ENCODE peak calls at places on chromosomes 6 and 20, in four cellular contexts. F, B, T and L are unnamed samples.

GRCh38 chr6:133837801-133838349 is 51.0 kb upstream of the TCF21 start:
- DNase-seq in T (peak; percentile 70), F (peak; percentile 56), B (no peak), L (peak; percentile 90)

GRCh38 chr20:53599378-53599777 is 5.7 kb upstream of the ZNF217 start:
- DNase-seq in F (no peak), B (no peak), T (no peak), L (no peak)

GRCh38 chr6:154169193-154169847 is 130.3 kb downstream of the OPRM1 start:
- DNase-seq in B (no peak), F (no peak), T (no peak), L (no peak)

GRCh38 chr6:136052046-136052445 is 198.1 kb downstream of the MTFR2 start:
- DNase-seq in F (no peak), B (no peak), T (no peak), L (no peak)

GRCh38 chr6:163341671-163342070 is 72.8 kb upstream of the QKI start:
- DNase-seq in B (no peak), T (no peak), F (no peak), L (no peak)

GRCh38 chr6:53532942-53533341 is 12.0 kb downstream of the GCLC start:
- DNase-seq in T (no peak), B (no peak), F (no peak), L (no peak)

GRCh38 chr6:119138906-119139541 is 60.6 kb upstream of the FAM184A start:
- DNase-seq in F (no peak), T (peak; percentile 66), B (no peak), L (no peak)

GRCh38 chr20:49384437-49385434 is 97.7 kb downstream of the KCNB1 start:
- DNase-seq in F (peak; percentile 79), T (peak; percentile 67), B (no peak), L (peak; percentile 97)

GRCh38 chr20:4949833-4950178 is 51.5 kb downstream of the SLC23A2 start:
- DNase-seq in B (no peak), F (peak; percentile 30), T (peak; percentile 8), L (no peak)

GRCh38 chr20:2759603-2760360 is 40.6 kb downstream of the CPXM1 start:
- DNase-seq in T (no peak), F (no peak), B (no peak), L (no peak)

GRCh38 chr6:137928286-137928685 is 61.2 kb downstream of the TNFAIP3 start:
- DNase-seq in F (no peak), T (no peak), B (no peak), L (no peak)

GRCh38 chr6:137925299-137925698 is 58.2 kb downstream of the TNFAIP3 start:
- DNase-seq in T (no peak), F (no peak), B (no peak), L (no peak)

GRCh38 chr6:137926985-137927384 is 59.9 kb downstream of the TNFAIP3 start:
- DNase-seq in F (no peak), B (no peak), T (no peak), L (no peak)

GRCh38 chr6:137927777-137928218 is 60.7 kb downstream of the TNFAIP3 start:
- DNase-seq in F (no peak), B (peak; percentile 99), T (no peak), L (no peak)

DNA sequence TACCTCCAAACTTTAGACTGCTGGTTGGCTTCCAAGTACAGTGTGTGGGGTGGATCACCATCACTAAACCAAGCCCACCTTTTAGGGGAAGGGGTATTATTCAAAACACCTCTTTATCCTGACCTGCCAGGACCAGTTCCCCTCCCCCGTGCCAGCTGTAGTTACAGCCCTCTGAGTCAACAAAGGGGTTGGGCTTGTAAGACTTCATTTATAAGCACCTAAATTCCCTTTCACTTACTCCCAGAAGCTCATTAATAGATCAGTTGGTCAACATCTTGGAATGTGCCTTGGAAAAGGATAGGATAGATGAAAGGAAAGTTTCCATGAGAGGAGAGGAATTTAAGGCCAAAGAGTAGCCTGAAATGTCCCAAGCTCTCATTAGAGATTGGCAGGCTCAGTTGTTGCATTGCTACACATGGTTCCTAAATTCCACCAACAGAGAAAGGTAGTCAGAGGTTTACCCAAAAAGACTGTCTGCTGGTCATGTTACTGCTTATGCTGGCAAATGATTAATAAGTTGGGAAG is 59.2 kb downstream of the TNFAIP3 start:
- DNase-seq in B (no peak), T (peak; percentile 57), F (no peak), L (peak; percentile 56)
- TF ChIP-seq ESRRA in B (no peak), T (no peak), F (no peak), L (no peak)

GRCh38 chr20:38724603-38725457 is 544 bp downstream of the SLC32A1 start:
- DNase-seq in T (no peak), F (no peak), B (no peak), L (peak; percentile 77)

GRCh38 chr20:38726849-38727601 is 2.7 kb downstream of the SLC32A1 start:
- DNase-seq in F (peak; percentile 61), B (no peak), T (peak; percentile 81), L (peak; percentile 98)

GRCh38 chr20:38725458-38725958 is 1.2 kb downstream of the SLC32A1 start:
- DNase-seq in T (no peak), F (no peak), B (no peak), L (no peak)

GRCh38 chr20:38727602-38728236 is 3.4 kb downstream of the SLC32A1 start:
- DNase-seq in B (no peak), T (no peak), F (no peak), L (no peak)

GRCh38 chr20:38725959-38726848 is 1.9 kb downstream of the SLC32A1 start:
- DNase-seq in B (no peak), F (peak; percentile 75), T (peak; percentile 79), L (peak; percentile 94)
- TF ChIP-seq CBFB in B (no peak), F (no peak), T (no peak), L (no peak)

GRCh38 chr6:37142047-37142614 is 27.8 kb upstream of the PIM1 start:
- DNase-seq in F (no peak), B (no peak), T (no peak), L (no peak)

GRCh38 chr6:37139223-37139962 is 30.6 kb upstream of the PIM1 start:
- DNase-seq in T (no peak), B (no peak), F (no peak), L (no peak)

GRCh38 chr6:37143585-37143984 is 26.4 kb upstream of the PIM1 start:
- DNase-seq in B (no peak), F (no peak), T (no peak), L (no peak)

GRCh38 chr6:37140145-37140544 is 29.8 kb upstream of the PIM1 start:
- DNase-seq in T (no peak), B (no peak), F (no peak), L (no peak)

GRCh38 chr6:37141291-37142046 is 28.5 kb upstream of the PIM1 start:
- DNase-seq in T (no peak), F (no peak), B (no peak), L (peak; percentile 58)
- TF ChIP-seq ESRRA in T (no peak), F (no peak), B (no peak), L (no peak)

DNA sequence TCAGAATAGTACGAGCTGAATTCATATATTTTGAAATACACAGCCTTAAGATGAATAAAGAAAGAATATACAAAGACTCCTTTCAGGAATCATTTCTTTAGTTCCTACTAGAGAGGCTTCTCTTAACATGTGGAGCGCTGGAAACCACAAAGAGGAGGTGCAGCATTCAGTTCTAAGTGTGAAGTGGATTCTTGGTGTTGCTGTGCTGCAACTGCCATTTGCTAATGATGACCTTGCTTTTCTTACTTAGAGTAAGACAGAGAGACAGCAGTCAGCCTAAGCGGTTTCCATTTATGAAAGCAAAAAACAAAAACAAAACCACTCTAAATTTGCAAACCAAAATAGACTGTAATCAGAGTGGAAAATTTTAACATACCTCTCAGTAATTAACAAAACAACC is 629.0 kb downstream of the EPHA7 start:
- DNase-seq in F (no peak), B (no peak), T (no peak), L (no peak)
- TF ChIP-seq CBFB in F (no peak), B (no peak), T (no peak), L (no peak)

DNA sequence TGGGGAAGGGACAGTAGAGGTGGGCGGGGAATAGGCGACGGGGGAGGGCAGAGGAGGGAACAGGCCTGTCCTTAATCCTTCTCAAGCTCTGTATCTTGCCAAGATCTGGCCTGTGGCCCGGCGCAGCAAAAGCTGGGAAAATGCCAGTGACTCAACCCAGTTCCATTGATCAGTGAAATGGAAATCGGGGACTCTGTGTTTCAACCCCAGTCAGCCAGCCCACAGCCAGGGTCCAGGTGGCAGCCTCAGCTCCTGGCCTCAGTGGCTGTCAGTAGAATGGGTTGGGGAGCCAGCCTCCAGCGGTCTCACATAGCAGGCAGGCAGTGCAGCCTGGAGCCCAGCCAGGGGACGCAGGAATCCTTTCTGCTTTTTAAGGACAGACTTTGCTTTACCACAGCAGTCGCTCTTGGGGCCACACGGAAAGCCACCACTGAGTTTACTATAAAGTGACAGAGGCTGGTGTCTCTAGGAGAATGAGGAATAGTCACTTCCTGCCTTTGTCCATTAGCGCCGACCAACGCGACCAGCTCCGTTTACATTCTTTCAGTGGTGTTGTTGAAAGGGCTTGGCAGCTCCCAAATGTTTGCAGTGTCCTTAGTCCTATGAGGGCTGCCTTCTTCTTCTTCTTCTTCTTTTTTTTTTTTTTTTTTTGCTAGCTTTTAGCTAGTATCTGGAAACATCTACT is 128.1 kb downstream of the RIN2 start:
- DNase-seq in T (no peak), B (no peak), F (peak; percentile 73), L (peak; percentile 11)
- TF ChIP-seq ESRRA in T (no peak), B (no peak), F (no peak), L (no peak)

GRCh38 chr6:100465701-100466409 is 1.1 kb upstream of the SIM1 start:
- DNase-seq in T (no peak), B (no peak), F (no peak), L (no peak)
- TF ChIP-seq CBFB in T (no peak), B (no peak), F (no peak), L (no peak)

DNA sequence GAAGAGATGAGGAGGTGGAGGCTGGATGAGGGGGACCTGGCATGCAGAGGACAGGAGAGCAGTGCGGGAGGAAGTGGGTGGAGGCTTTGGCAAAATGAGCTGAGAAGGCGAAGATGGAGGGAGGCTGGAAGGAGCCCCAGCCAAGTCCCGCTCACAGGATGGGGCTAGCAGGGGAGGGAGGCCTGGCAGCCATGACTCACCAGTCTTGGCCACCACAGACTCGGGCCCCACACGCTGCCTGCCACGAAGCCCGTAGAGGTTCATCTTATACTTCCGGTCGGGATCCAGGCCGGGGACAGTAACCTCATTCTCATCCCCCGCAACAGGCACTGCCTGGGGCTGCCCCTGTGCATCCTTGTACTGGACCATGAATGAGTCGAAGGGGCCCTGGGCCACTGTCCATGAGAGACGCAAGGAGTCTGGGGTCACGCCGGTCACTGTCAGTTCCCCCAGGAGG is 27.9 kb downstream of the TNXB start:
- DNase-seq in F (no peak), T (peak; percentile 72), B (no peak), L (no peak)
- TF ChIP-seq ESRRA in F (no peak), T (no peak), B (no peak), L (no peak)